ENCODE peak calls at places on chromosomes 4 and X, in ten cellular contexts. Z, S, T, Y, B, J, G, O, A and U are unnamed samples.

GRCh38 chr4:56914336-56914735 is 6.6 kb downstream of the REST start:
- DNase-seq in Z (no peak), S (no peak), T (no peak), Y (no peak), B (no peak), J (no peak), G (no peak), O (no peak), A (no peak), U (no peak)

GRCh38 chr4:183106839-183107238 is 7.8 kb downstream of the WWC2 start:
- DNase-seq in Z (no peak), S (no peak), T (no peak), Y (no peak), B (no peak), J (no peak), G (no peak), O (no peak), A (no peak), U (peak)

GRCh38 chrX:35016051-35016450 is 73.5 kb downstream of the FAM47B start:
- DNase-seq in Z (no peak), S (no peak), T (no peak), Y (no peak), B (no peak), J (no peak), G (no peak), O (no peak), A (no peak), U (peak)

GRCh38 chr4:36351082-36351666 is 69.8 kb downstream of the DTHD1 start:
- DNase-seq in Z (no peak), S (peak), T (peak), Y (peak), B (peak), J (no peak), G (peak), O (peak), A (peak), U (peak)

GRCh38 chrX:49977319-49978090 is 55.1 kb downstream of the CLCN5 start:
- DNase-seq in Z (no peak), S (peak), T (no peak), Y (no peak), B (no peak), J (no peak), G (no peak), O (no peak), A (no peak), U (no peak)

GRCh38 chrX:154712781-154713391 is 38.0 kb downstream of the GAB3 start:
- DNase-seq in Z (no peak), S (no peak), T (no peak), Y (peak), B (peak), J (no peak), G (no peak), O (no peak), A (peak), U (peak)

GRCh38 chrX:25028726-25029125 is 13.0 kb upstream of the ARX start:
- DNase-seq in Z (no peak), S (no peak), T (no peak), Y (peak), B (peak), J (no peak), G (no peak), O (peak), A (peak), U (peak)

GRCh38 chr4:37188100-37188499 is 56.4 kb upstream of the NWD2 start:
- DNase-seq in Z (no peak), S (peak), T (peak), Y (no peak), B (no peak), J (no peak), G (no peak), O (peak), A (no peak), U (no peak)

GRCh38 chrX:9285342-9285771 is 179.5 kb upstream of the TBL1X start:
- DNase-seq in Z (no peak), S (no peak), T (no peak), Y (no peak), B (no peak), J (no peak), G (no peak), O (peak), A (no peak), U (no peak)

GRCh38 chr4:184300816-184301215 is 83.1 kb upstream of the ENPP6 start:
- DNase-seq in Z (no peak), S (no peak), T (no peak), Y (no peak), B (no peak), J (no peak), G (no peak), O (no peak), A (no peak), U (no peak)

GRCh38 chrX:2875798-2876399 is 47.2 kb downstream of the GYG2 start:
- DNase-seq in Z (no peak), S (no peak), T (no peak), Y (peak), B (peak), J (no peak), G (no peak), O (peak), A (peak), U (peak)
- TF ChIP-seq CTCF in Z (no peak), S (peak), T (peak), Y (peak), B (peak), J (peak), G (peak), O (peak), A (peak), U (peak)

DNA sequence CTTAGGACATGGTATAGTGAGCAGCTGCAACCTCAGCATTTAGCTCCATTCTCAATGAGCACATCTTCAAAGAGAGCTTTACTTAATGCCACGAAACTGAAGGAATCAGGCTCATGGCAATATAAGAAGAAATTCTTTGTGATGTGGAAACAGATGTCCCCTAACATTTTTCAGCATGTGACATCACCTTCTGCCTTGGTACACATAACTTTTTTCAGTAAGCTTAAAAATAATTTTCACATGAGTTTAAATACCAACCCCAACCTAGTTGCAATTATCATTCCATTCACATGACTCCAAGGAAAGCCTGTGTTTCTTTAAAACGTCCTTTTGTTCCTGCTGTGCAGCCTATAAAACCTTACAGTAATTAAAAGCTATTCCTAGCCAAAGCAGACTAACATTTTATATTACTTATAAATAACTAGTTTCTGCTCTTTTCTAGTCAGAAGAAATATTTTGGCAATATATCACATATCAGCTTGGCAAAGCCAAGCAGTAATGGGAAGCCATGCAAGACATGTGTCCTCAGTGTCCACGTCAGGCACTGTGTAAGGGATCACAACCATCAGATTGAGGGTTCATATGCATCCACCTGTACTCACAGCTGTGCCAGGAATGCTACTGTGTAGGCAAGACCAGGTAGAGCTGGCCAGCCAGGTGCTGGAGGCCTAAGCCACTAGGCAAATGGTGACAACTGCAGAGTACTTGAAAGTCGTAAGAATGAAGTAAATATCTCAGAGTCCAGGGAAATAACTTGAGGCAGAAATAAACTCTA is 466.6 kb downstream of the INPP4B start:
- DNase-seq in Z (no peak), S (no peak), T (peak), Y (peak), B (peak), J (peak), G (no peak), O (peak), A (peak), U (peak)
- H3K4me3 ChIP-seq in Z (no peak), S (no peak), T (no peak), Y (no peak), B (no peak), J (no peak), G (no peak), O (no peak), A (no peak), U (no peak)

DNA sequence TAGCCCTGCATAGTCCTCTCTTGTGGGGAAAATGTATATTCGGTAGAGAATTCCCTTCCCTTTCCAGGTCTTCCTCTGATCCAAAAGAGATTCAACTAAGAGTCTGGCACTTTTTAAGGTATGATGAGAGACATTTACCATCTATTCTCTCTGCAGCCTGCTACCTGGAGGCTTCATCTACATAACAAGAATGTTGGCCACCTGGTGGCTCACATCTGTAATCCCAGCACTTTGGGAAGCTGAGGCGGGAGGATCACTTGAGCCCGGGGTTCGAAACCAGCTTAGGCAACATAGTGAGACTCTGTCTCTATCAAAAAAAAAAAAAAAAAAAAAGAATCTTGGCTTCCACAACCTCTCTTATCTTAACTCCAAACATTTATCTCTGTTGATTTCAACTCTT is 40.4 kb upstream of the NOCT start:
- DNase-seq in Z (no peak), S (no peak), T (peak), Y (no peak), B (no peak), J (no peak), G (no peak), O (no peak), A (no peak), U (no peak)
- TF ChIP-seq CTCF in Z (no peak), S (no peak), T (peak), Y (no peak), B (no peak), J (no peak), G (no peak), O (no peak), A (no peak), U (peak)

GRCh38 chrX:130805906-130806305 is 97.1 kb downstream of the ENOX2 start:
- DNase-seq in Z (no peak), S (no peak), T (no peak), Y (no peak), B (no peak), J (no peak), G (no peak), O (no peak), A (peak), U (no peak)

GRCh38 chrX:130810561-130810960 is 92.4 kb downstream of the ENOX2 start:
- DNase-seq in Z (no peak), S (no peak), T (no peak), Y (no peak), B (no peak), J (no peak), G (no peak), O (no peak), A (no peak), U (no peak)
- H3K4me3 ChIP-seq in Z (no peak), S (no peak), T (no peak), Y (no peak), B (no peak), J (no peak), G (no peak), O (no peak), A (no peak), U (no peak)

GRCh38 chr4:168832746-168833575 is 177.1 kb downstream of the CBR4 start:
- DNase-seq in Z (peak), S (peak), T (peak), Y (peak), B (no peak), J (no peak), G (peak), O (no peak), A (peak), U (no peak)
- TF ChIP-seq CTCF in Z (no peak), S (peak), T (peak), Y (peak), B (peak), J (peak), G (peak), O (no peak), A (peak), U (peak)